ENCODE peak calls at places on chromosomes 5 and 9, in six cellular contexts. S, K, U, L, Q and R are unnamed samples.

GRCh38 chr5:135051399-135051798 is 17.4 kb upstream of the PITX1 start:
- DNase-seq in S (no peak), K (no peak), U (no peak), L (no peak), Q (no peak), R (peak)

GRCh38 chr9:95150903-95151302 is 166.6 kb downstream of the FANCC start:
- DNase-seq in S (no peak), K (no peak), U (no peak), L (no peak), Q (no peak), R (no peak)

GRCh38 chr5:171544913-171545550 is 125.6 kb downstream of the FGF18 start:
- DNase-seq in S (no peak), K (no peak), U (no peak), L (no peak), Q (no peak), R (no peak)

GRCh38 chr5:127875235-127876021 is 172.2 kb downstream of the CCDC192 start:
- DNase-seq in S (peak), K (peak), U (peak), L (peak), Q (peak), R (peak)

GRCh38 chr9:2072752-2073405 is 57.7 kb downstream of the SMARCA2 start:
- DNase-seq in S (no peak), K (peak), U (peak), L (no peak), Q (no peak), R (no peak)

GRCh38 chr5:52693279-52693678 is 94.4 kb upstream of the ITGA1 start:
- DNase-seq in S (no peak), K (peak), U (peak), L (peak), Q (peak), R (peak)

GRCh38 chr9:88995627-88996026 is 4.4 kb downstream of the S1PR3 start:
- DNase-seq in S (no peak), K (no peak), U (no peak), L (no peak), Q (no peak), R (no peak)

GRCh38 chr5:170143710-170144109 is 38.0 kb downstream of the FOXI1 start:
- DNase-seq in S (no peak), K (no peak), U (no peak), L (no peak), Q (no peak), R (no peak)

GRCh38 chr5:10671041-10672008 is 89.7 kb downstream of the DAP start:
- DNase-seq in S (no peak), K (no peak), U (no peak), L (no peak), Q (no peak), R (no peak)